ENCODE peak calls at places on chromosomes 4 and X, in eight cellular contexts. A is A549; X is foreskin keratinocyte; O is activated CD4-positive, alpha-beta T cell treated with anti-CD3 and anti-CD28 coated beads, Interleukin-2, amount 50 U/mL, for 1 hour; Q is CD4-positive, alpha-beta T cell; U is NK-92 treated with Interleukin-12 subunit alpha and Interleukin-12 subunit beta, amount 100 ng/mL, for 24 hours; B is CD4-positive, CD25-positive, alpha-beta regulatory T cell; Z is thoracic aorta. C is an unnamed sample.

GRCh38 chrX:109577055-109577454 is 40.4 kb downstream of the NXT2 start:
- DNase-seq in O (no peak), B (no peak), A (no peak), Q (no peak), U (no peak), X (no peak), Z (no peak), C (no peak)

GRCh38 chr4:37908488-37909343 is 17.8 kb downstream of the TBC1D1 start:
- DNase-seq in O (no peak), X (no peak), A (no peak), B (no peak), Z (no peak), Q (no peak), U (no peak), C (no peak)

GRCh38 chrX:44234541-44234940 is 108.9 kb downstream of the EFHC2 start:
- DNase-seq in O (no peak), Q (no peak), A (no peak), B (no peak), U (no peak), Z (no peak), X (peak; percentile 48), C (no peak)

GRCh38 chr4:106277140-106277680 is 38.8 kb downstream of the TBCK start:
- DNase-seq in B (no peak), Q (no peak), A (no peak), O (no peak), U (no peak), X (no peak), Z (no peak), C (peak; percentile 26)

GRCh38 chrX:1618689-1619088 is 3.8 kb downstream of the ASMT start:
- DNase-seq in Q (no peak), X (no peak), Z (no peak), U (no peak), O (no peak), B (no peak), A (no peak), C (no peak)

GRCh38 chr4:182385897-182386296 is 142.7 kb downstream of the TENM3 start:
- DNase-seq in X (no peak), O (no peak), A (no peak), Z (no peak), U (no peak), Q (no peak), B (no peak), C (no peak)

GRCh38 chr4:156503119-156503518 is 468.5 kb downstream of the PDGFC start:
- DNase-seq in X (no peak), U (no peak), Z (no peak), Q (no peak), A (no peak), B (no peak), O (no peak), C (no peak)

GRCh38 chrX:153640736-153641574 is 6.0 kb upstream of the DUSP9 start:
- DNase-seq in Q (no peak), A (no peak), X (no peak), Z (no peak), U (no peak), O (no peak), B (no peak), C (no peak)

GRCh38 chr4:53908661-53909078 is 155.7 kb downstream of the CHIC2 start:
- DNase-seq in B (peak; percentile 24), O (no peak), Z (no peak), X (peak; percentile 84), A (peak; percentile 77), U (no peak), Q (no peak), C (peak; percentile 89)

GRCh38 chr4:100539706-100540105 is 21.9 kb upstream of the EMCN start:
- DNase-seq in A (no peak), O (no peak), Q (no peak), X (no peak), B (no peak), Z (no peak), U (no peak), C (peak; percentile 48)

GRCh38 chr4:4618846-4619245 is 77.0 kb upstream of the STX18 start:
- DNase-seq in Z (no peak), B (no peak), X (no peak), Q (no peak), A (no peak), U (no peak), O (no peak), C (no peak)

GRCh38 chr4:148118628-148119027 is 323.6 kb downstream of the NR3C2 start:
- DNase-seq in A (no peak), Q (no peak), O (no peak), Z (no peak), B (no peak), X (no peak), U (no peak), C (no peak)

GRCh38 chr4:73843369-73843768 is 6.9 kb downstream of the CXCL6 start:
- DNase-seq in U (no peak), O (no peak), B (no peak), Z (no peak), Q (no peak), A (no peak), X (no peak), C (no peak)

GRCh38 chrX:41178201-41178600 is 93.0 kb downstream of the USP9X start:
- DNase-seq in A (no peak), Q (no peak), U (no peak), Z (no peak), X (no peak), O (no peak), B (no peak), C (no peak)

GRCh38 chrX:9430346-9430745 is 34.5 kb upstream of the TBL1X start:
- DNase-seq in O (no peak), Z (no peak), X (no peak), A (no peak), B (no peak), Q (no peak), U (no peak), C (no peak)

GRCh38 chr4:83011779-83012630 is 1.4 kb upstream of the LIN54 start:
- DNase-seq in Z (no peak), B (no peak), O (peak; percentile 7), Q (no peak), X (peak; percentile 22), A (peak; percentile 20), U (peak; percentile 39), C (peak; percentile 51)

GRCh38 chr4:26484032-26484515 is 6.2 kb downstream of the CCKAR start:
- DNase-seq in Q (no peak), Z (no peak), X (no peak), O (no peak), B (no peak), U (no peak), A (no peak), C (no peak)

GRCh38 chr4:73869130-73870055 is at the start of gene CXCL1:
- DNase-seq in Q (no peak), B (no peak), U (no peak), Z (no peak), X (peak; percentile 50), O (no peak), A (peak; percentile 19), C (peak; percentile 71)

GRCh38 chr4:47213971-47214370 is 182.6 kb downstream of the GABRB1 start:
- DNase-seq in O (no peak), X (peak; percentile 94), B (no peak), U (no peak), Q (no peak), Z (no peak), A (no peak), C (no peak)

GRCh38 chr4:80261989-80262600 is 4.4 kb upstream of the FGF5 start:
- DNase-seq in B (no peak), U (no peak), Q (no peak), A (no peak), Z (no peak), O (no peak), X (no peak), C (no peak)

GRCh38 chrX:77785400-77785745 is 643 bp downstream of the ATRX start:
- DNase-seq in A (peak; percentile 40), B (no peak), U (peak; percentile 0), O (no peak), X (no peak), Z (no peak), Q (no peak), C (peak; percentile 30)

GRCh38 chr4:123479944-123480343 is 83.3 kb downstream of the SPRY1 start:
- DNase-seq in O (no peak), B (no peak), X (peak; percentile 31), U (peak; percentile 30), A (peak; percentile 3), Z (no peak), Q (no peak), C (no peak)

GRCh38 chrX:24154490-24155034 is 5.0 kb downstream of the ZFX start:
- DNase-seq in X (no peak), U (no peak), Z (no peak), B (no peak), Q (no peak), A (no peak), O (no peak), C (no peak)

C was measured in dermis blood vessel endothelial cell.